ENCODE peak calls at places on chromosomes 6 and 20, in seven cellular contexts. L is adrenal gland; X is tibial artery; J is CD8-positive, alpha-beta T cell; Z is suprapubic skin; H is psoas muscle; R is uterus. Q is an unnamed sample.

GRCh38 chr6:142631517-142632385 is 313.2 kb downstream of the HIVEP2 start:
- DNase-seq in L (no peak), X (no peak), J (no peak), Z (no peak), H (no peak), R (no peak), Q (no peak)

GRCh38 chr20:14928083-14928482 is 590.7 kb upstream of the FLRT3 start:
- DNase-seq in L (no peak), X (no peak), J (no peak), Z (no peak), H (no peak), R (no peak), Q (no peak)

GRCh38 chr6:158923801-158924498 is 76.1 kb downstream of the RSPH3 start:
- DNase-seq in L (no peak), X (no peak), J (no peak), Z (no peak), H (no peak), R (no peak), Q (no peak)

GRCh38 chr20:61965606-61966491 is 99.8 kb downstream of the TAF4 start:
- DNase-seq in L (no peak), X (no peak), J (no peak), Z (no peak), H (no peak), R (no peak), Q (no peak)

GRCh38 chr6:34416877-34417371 is 8.9 kb downstream of the RPS10 start:
- DNase-seq in L (no peak), X (no peak), J (no peak), Z (no peak), H (no peak), R (no peak), Q (no peak)

GRCh38 chr6:170148709-170149470 is 142.0 kb downstream of the DLL1 start:
- DNase-seq in L (no peak), X (no peak), J (no peak), Z (peak; percentile 46), H (no peak), R (no peak), Q (no peak)

GRCh38 chr6:37845026-37845911 is 25.7 kb downstream of the ZFAND3 start:
- DNase-seq in L (no peak), X (peak; percentile 35), J (no peak), Z (no peak), H (no peak), R (no peak), Q (no peak)

GRCh38 chr20:16036331-16036730 is 536.9 kb downstream of the KIF16B start:
- DNase-seq in L (no peak), X (no peak), J (no peak), Z (no peak), H (no peak), R (no peak), Q (no peak)

GRCh38 chr6:8219352-8219943 is 117.1 kb upstream of the EEF1E1 start:
- DNase-seq in L (peak; percentile 29), X (peak; percentile 31), J (peak; percentile 41), Z (no peak), H (no peak), R (peak; percentile 22), Q (no peak)

GRCh38 chr20:43458422-43458924 is 777 bp downstream of the SRSF6 start:
- DNase-seq in L (no peak), X (no peak), J (no peak), Z (peak; percentile 75), H (no peak), R (peak; percentile 28), Q (no peak)

GRCh38 chr6:16318538-16318937 is 80.2 kb downstream of the GMPR start:
- DNase-seq in L (no peak), X (peak; percentile 67), J (peak; percentile 25), Z (no peak), H (peak; percentile 34), R (peak; percentile 34), Q (no peak)

GRCh38 chr6:31829633-31830492 is 2.3 kb downstream of the HSPA1B start:
- DNase-seq in L (no peak), X (no peak), J (no peak), Z (no peak), H (no peak), R (peak; percentile 40), Q (no peak)

GRCh38 chr6:137231895-137232294 is 12.7 kb upstream of the IFNGR1 start:
- DNase-seq in L (no peak), X (no peak), J (no peak), Z (no peak), H (no peak), R (no peak), Q (no peak)

GRCh38 chr6:38144365-38144764 is 324.8 kb downstream of the ZFAND3 start:
- DNase-seq in L (no peak), X (no peak), J (no peak), Z (no peak), H (no peak), R (no peak), Q (peak; percentile 26)

GRCh38 chr20:56200456-56200855 is 48.1 kb upstream of the MC3R start:
- DNase-seq in L (no peak), X (no peak), J (no peak), Z (no peak), H (no peak), R (no peak), Q (no peak)

GRCh38 chr6:92052513-92052912 is 1366.8 kb downstream of the EPHA7 start:
- DNase-seq in L (no peak), X (no peak), J (no peak), Z (no peak), H (no peak), R (no peak), Q (no peak)

GRCh38 chr6:148723484-148723883 is 23.3 kb upstream of the UST start:
- DNase-seq in L (no peak), X (no peak), J (no peak), Z (no peak), H (no peak), R (no peak), Q (no peak)

GRCh38 chr6:138752017-138752416 is 21.6 kb upstream of the CCDC28A start:
- DNase-seq in L (no peak), X (no peak), J (no peak), Z (no peak), H (no peak), R (no peak), Q (no peak)

GRCh38 chr20:5481872-5482271 is 165.1 kb upstream of the PROKR2 start:
- DNase-seq in L (no peak), X (no peak), J (no peak), Z (no peak), H (no peak), R (no peak), Q (no peak)

GRCh38 chr20:5680227-5680626 is 70.0 kb upstream of the SHLD1 start:
- DNase-seq in L (no peak), X (no peak), J (no peak), Z (no peak), H (no peak), R (no peak), Q (no peak)

GRCh38 chr6:134480593-134480992 is 162.7 kb upstream of the SGK1 start:
- DNase-seq in L (no peak), X (no peak), J (no peak), Z (no peak), H (no peak), R (no peak), Q (no peak)

GRCh38 chr20:31987744-31988143 is 19.8 kb downstream of the XKR7 start:
- DNase-seq in L (peak; percentile 42), X (no peak), J (no peak), Z (no peak), H (no peak), R (no peak), Q (no peak)

GRCh38 chr6:132937466-132937906 is 123.1 kb downstream of the RPS12 start:
- DNase-seq in L (peak; percentile 42), X (no peak), J (no peak), Z (no peak), H (no peak), R (peak; percentile 15), Q (no peak)

DNA sequence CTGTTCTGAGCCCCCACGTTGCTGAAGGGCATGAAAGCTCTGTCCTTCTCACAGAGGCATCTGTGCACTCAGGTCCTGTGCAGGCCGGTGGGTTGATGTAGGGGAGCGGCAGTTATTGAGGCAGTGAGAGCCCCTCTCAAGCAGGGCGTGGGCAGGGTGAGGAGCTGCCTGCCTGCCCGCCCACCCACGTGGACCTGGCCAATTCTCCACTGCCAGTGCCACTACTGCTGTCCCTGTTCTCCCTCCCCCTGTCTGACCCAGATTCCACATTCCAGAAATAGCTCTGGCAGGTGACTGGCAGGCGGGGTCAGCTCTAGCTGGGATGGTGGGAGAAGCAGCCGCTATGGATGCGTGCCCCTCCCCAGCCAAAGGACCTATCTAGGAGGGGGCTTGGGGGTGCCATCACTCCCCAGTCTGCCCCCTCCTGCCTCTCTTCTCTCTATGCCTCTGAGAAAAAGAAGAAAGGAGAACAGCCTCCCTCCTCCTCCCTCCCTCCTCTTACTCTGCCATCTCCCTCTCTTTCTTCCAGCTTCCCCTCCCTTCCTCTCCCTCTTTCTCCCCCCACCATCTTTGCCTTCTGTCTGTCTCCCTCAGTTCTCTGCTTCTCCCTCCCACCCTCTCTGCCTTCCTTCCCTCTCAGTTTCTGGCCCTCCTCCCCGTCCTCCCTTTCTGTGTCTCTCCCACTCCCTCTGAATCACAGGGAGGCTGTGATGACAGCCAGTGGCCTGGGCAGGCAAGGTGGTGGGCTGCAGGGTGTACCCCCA is 86.5 kb upstream of the MYL9 start:
- DNase-seq in L (peak; percentile 78), X (no peak), J (no peak), Z (no peak), H (peak; percentile 38), R (no peak), Q (peak; percentile 76)
- H3K27ac ChIP-seq in L (no peak overlapping the region), X (peak overlapping the region; percentile 64), J (no peak overlapping the region), Z (no peak overlapping the region), H (peak overlapping the region; percentile 42), R (no peak overlapping the region), Q (no peak overlapping the region)

GRCh38 chr6:41558033-41558807 is 12.0 kb downstream of the FOXP4 start:
- DNase-seq in L (no peak), X (no peak), J (no peak), Z (no peak), H (no peak), R (no peak), Q (no peak)
- TF ChIP-seq CTCF in L (no peak), X (no peak), J (no peak), Z (no peak), H (no peak), R (no peak), Q (no peak)

GRCh38 chr20:64199395-64199794 is 35.1 kb downstream of the MYT1 start:
- DNase-seq in L (no peak), X (no peak), J (no peak), Z (no peak), H (no peak), R (no peak), Q (no peak)
- H3K4me3 ChIP-seq in L (no peak overlapping the region), X (no peak overlapping the region), J (no peak overlapping the region), Z (no peak overlapping the region), H (no peak overlapping the region), R (no peak overlapping the region), Q (no peak overlapping the region)

DNA sequence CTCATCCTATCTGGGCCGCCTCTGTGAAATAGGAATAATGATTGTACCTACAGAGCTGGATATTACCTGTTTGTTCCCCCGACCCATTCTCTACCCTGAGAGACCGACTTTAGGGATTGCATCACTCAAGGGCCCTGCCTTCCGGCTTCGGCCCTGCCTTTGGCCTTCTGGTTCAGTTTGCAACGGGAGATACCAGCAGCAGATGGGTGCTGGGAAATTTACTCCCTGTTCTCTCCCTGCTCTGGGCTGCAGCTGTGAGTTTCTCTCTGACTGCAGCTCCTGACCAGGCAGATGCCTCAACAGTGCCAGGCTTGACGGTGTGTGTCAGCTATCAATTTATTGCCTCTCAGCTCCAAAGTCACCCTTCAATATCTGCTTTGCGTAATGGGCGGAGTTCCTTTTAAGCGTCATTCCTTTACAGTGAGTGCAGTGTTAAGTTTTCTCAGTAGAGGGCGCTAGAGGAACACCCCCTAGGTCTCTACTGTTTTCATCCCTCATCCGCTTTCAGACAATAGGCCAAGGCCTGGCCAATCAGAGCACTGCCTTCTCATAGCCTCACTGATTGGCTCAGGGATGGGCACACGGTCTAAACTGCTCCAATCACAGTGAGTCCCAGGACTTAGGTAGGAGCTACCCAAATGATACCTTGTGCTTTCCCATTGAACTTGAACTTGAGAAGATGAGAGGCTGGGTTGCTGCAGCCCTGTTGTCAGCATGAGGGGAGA is 30.0 kb downstream of the KCNG1 start:
- DNase-seq in L (no peak), X (no peak), J (peak; percentile 22), Z (no peak), H (no peak), R (no peak), Q (no peak)
- H3K27ac ChIP-seq in L (no peak overlapping the region), X (no peak overlapping the region), J (no peak overlapping the region), Z (peak overlapping the region; percentile 26), H (no peak overlapping the region), R (no peak overlapping the region), Q (no peak overlapping the region)